ENCODE peak calls at places on chromosome 7, in eight cellular contexts. S is tibial artery; B is CD8-positive, alpha-beta memory T cell; H is substantia nigra; C is left lung; U is uterus; N is GM23338; A is prostate gland. I is an unnamed sample.
A peak's percentile ranks its signal among the peaks of the same experiment; 100 is the strongest.

GRCh38 chr7:47180268-47180826 is 401.6 kb downstream of the TNS3 start:
- DNase-seq in C (no peak), U (peak; percentile 72), A (peak; percentile 40), S (peak; percentile 45), N (peak; percentile 78), H (no peak), B (no peak), I (peak; percentile 62)

GRCh38 chr7:52781250-52781649 is 254.2 kb upstream of the POM121L12 start:
- DNase-seq in U (no peak), H (no peak), B (no peak), S (no peak), C (no peak), A (no peak), N (no peak), I (no peak)

GRCh38 chr7:110502893-110503465 is 587.9 kb upstream of the LRRN3 start:
- DNase-seq in S (no peak), C (no peak), N (no peak), H (no peak), U (no peak), A (no peak), B (no peak), I (no peak)

GRCh38 chr7:50393547-50394252 is 56.5 kb downstream of the FIGNL1 start:
- DNase-seq in N (no peak), B (peak; percentile 75), H (no peak), A (no peak), C (no peak), S (no peak), U (no peak), I (no peak)

GRCh38 chr7:130912086-130912909 is 178.3 kb upstream of the KLF14 start:
- DNase-seq in B (no peak), C (no peak), H (no peak), N (no peak), A (no peak), S (no peak), U (no peak), I (no peak)

GRCh38 chr7:50466815-50467569 is 16.8 kb upstream of the FIGNL1 start:
- DNase-seq in S (no peak), C (no peak), N (no peak), U (no peak), H (no peak), A (no peak), B (no peak), I (no peak)

GRCh38 chr7:92020636-92021035 is 80.0 kb downstream of the AKAP9 start:
- DNase-seq in C (no peak), S (no peak), U (no peak), A (no peak), B (no peak), N (no peak), H (no peak), I (no peak)

GRCh38 chr7:27689045-27689877 is 26.6 kb upstream of the HIBADH start:
- DNase-seq in A (no peak), U (no peak), C (no peak), H (peak; percentile 4), N (peak; percentile 82), S (no peak), B (no peak), I (peak; percentile 29)

GRCh38 chr7:128115821-128116723 is 84.8 kb upstream of the LRRC4 start:
- DNase-seq in B (no peak), S (no peak), U (no peak), N (peak; percentile 68), C (no peak), A (no peak), H (no peak), I (no peak)

GRCh38 chr7:4724648-4725013 is 42.5 kb downstream of the FOXK1 start:
- DNase-seq in B (no peak), U (peak; percentile 50), A (no peak), H (no peak), C (no peak), N (no peak), S (no peak), I (peak; percentile 19)

GRCh38 chr7:137970263-137970975 is 31.5 kb downstream of the CREB3L2 start:
- DNase-seq in C (no peak), N (no peak), H (no peak), B (no peak), U (peak; percentile 56), A (peak; percentile 75), S (no peak), I (peak; percentile 47)

GRCh38 chr7:157807510-157807909 is 470.7 kb downstream of the DNAJB6 start:
- DNase-seq in S (no peak), B (no peak), H (no peak), N (no peak), C (peak; percentile 37), A (no peak), U (no peak), I (peak; percentile 17)

GRCh38 chr7:129091484-129092002 is 36.6 kb upstream of the TNPO3 start:
- DNase-seq in A (peak; percentile 72), B (peak; percentile 87), H (peak; percentile 55), S (peak; percentile 78), C (peak; percentile 93), U (peak; percentile 71), N (peak; percentile 93), I (peak; percentile 76)

GRCh38 chr7:116169060-116169459 is 41.3 kb upstream of the TES start:
- DNase-seq in C (no peak), U (no peak), B (no peak), H (no peak), N (no peak), A (no peak), S (no peak), I (no peak)

GRCh38 chr7:41501016-41501415 is 201.9 kb downstream of the INHBA start:
- DNase-seq in N (no peak), U (no peak), S (no peak), A (no peak), H (no peak), C (no peak), B (no peak), I (no peak)

GRCh38 chr7:26850193-26850651 is 14.2 kb downstream of the SKAP2 start:
- DNase-seq in C (no peak), S (no peak), H (no peak), A (no peak), U (no peak), N (no peak), B (no peak), I (no peak)

GRCh38 chr7:1668486-1668931 is 1.6 kb upstream of the ELFN1 start:
- DNase-seq in H (no peak), U (no peak), A (no peak), C (peak; percentile 68), N (peak; percentile 32), S (peak; percentile 8), B (peak; percentile 33), I (no peak)

GRCh38 chr7:28608226-28608625 is 195.9 kb downstream of the CREB5 start:
- DNase-seq in S (no peak), N (no peak), H (no peak), B (no peak), A (no peak), U (no peak), C (no peak), I (no peak)

GRCh38 chr7:98079891-98080653 is 26.6 kb upstream of the LMTK2 start:
- DNase-seq in N (no peak), B (no peak), A (no peak), H (no peak), U (no peak), S (no peak), C (no peak), I (no peak)

GRCh38 chr7:139232377-139232717 is 1.3 kb downstream of the UBN2 start:
- DNase-seq in A (peak; percentile 22), N (no peak), U (no peak), H (no peak), B (no peak), S (no peak), C (no peak), I (peak; percentile 21)

GRCh38 chr7:133829336-133829897 is 297.7 kb upstream of the LRGUK start:
- DNase-seq in S (no peak), H (no peak), U (no peak), B (no peak), N (no peak), A (no peak), C (no peak), I (no peak)

GRCh38 chr7:18201349-18201748 is 173.7 kb upstream of the PRPS1L1 start:
- DNase-seq in H (no peak), A (no peak), U (peak; percentile 31), N (no peak), B (no peak), C (no peak), S (no peak), I (no peak)

GRCh38 chr7:131547589-131547988 is 8.8 kb downstream of the PODXL start:
- DNase-seq in A (no peak), H (no peak), N (no peak), S (no peak), B (no peak), U (no peak), C (no peak), I (no peak)

GRCh38 chr7:140330595-140330994 is 67.7 kb downstream of the SLC37A3 start:
- DNase-seq in C (no peak), S (no peak), N (no peak), B (no peak), H (no peak), U (no peak), A (no peak), I (no peak)
- H3K27ac ChIP-seq in C (no peak overlapping the region), S (peak overlapping the region; percentile 82), N (no peak overlapping the region), B (no peak overlapping the region), H (no peak overlapping the region), U (no peak overlapping the region), A (no peak overlapping the region), I (no peak overlapping the region)

GRCh38 chr7:158861936-158862704 is 5.8 kb downstream of the DYNC2I1 start:
- DNase-seq in A (no peak), C (no peak), S (no peak), U (no peak), H (no peak), N (no peak), B (no peak), I (no peak)
- H3K27ac ChIP-seq in A (no peak overlapping the region), C (no peak overlapping the region), S (peak overlapping the region; percentile 93), U (no peak overlapping the region), H (no peak overlapping the region), N (no peak overlapping the region), B (peak overlapping the region; percentile 87), I (peak overlapping the region; percentile 93)

DNA sequence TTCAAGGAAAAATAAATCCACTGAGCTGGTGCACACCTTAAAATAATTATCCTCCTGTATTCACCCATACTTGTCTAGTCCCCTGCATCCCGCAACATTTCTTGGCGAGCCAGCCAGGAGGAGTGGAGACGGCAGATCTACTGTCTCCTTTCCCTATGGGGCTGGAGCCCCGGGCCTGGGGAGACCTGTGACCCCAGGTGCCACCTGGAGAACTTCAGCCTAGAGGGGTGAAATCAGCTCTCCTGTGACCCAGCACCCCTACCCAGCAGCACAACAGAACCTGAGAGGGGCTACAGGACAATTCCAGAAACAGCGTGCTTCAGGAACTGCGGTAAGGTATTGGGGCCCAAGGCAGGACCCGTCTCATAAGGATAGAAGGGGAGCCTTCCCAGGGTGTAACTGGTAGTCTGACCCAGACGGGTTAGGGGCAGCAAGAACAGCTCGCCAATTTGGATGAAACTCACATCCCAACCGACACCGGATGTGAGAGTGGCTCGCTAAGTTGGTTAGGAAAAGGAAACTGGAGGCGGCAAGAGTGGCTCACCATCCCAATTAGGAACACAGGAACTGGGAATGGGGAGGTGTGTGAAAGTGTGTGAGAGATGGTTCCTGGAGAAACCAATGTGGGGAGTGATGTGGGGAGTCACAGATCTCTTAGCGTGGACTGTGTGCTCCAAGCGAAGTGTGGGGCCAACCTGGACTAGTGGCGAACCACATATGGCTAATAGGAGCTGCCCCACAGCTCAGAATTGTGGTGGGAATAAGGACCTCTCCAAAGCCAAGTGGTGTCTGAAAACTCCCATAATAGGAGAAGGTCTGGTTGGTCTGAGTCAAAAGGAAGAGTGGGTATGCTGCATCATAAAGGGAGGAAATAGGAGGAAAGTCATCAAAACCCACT is 15.1 kb upstream of the DENND2A start:
- DNase-seq in U (no peak), B (no peak), C (no peak), H (no peak), S (peak; percentile 9), A (no peak), N (no peak), I (no peak)
- H3K27ac ChIP-seq in U (peak overlapping the region; percentile 69), B (no peak overlapping the region), C (peak overlapping the region; percentile 42), H (no peak overlapping the region), S (no peak overlapping the region), A (peak overlapping the region; percentile 84), N (no peak overlapping the region), I (no peak overlapping the region)

GRCh38 chr7:158828343-158829020 is 827 bp downstream of the ESYT2 start:
- DNase-seq in S (peak; percentile 48), C (peak; percentile 88), B (no peak), N (peak; percentile 71), H (no peak), A (peak; percentile 27), U (peak; percentile 59), I (no peak)
- H3K27ac ChIP-seq in S (peak overlapping the region; percentile 95), C (peak overlapping the region; percentile 97), B (peak overlapping the region; percentile 93), N (no peak overlapping the region), H (peak overlapping the region; percentile 76), A (peak overlapping the region; percentile 99), U (peak overlapping the region; percentile 89), I (peak overlapping the region; percentile 96)

I was measured in RWPE1.